ENCODE peak calls at places on chromosomes 4 and X, in seven cellular contexts. P, N, S, Y, H, E and W are unnamed samples.
A peak's percentile ranks its signal among the peaks of the same experiment; 100 is the strongest.

GRCh38 chr4:110196871-110197420 is 1.5 kb downstream of the ELOVL6 start:
- DNase-seq in Y (peak; percentile 51), N (no peak), H (peak; percentile 49), E (peak; percentile 73), P (no peak), S (peak; percentile 44), W (no peak)

GRCh38 chr4:3873446-3874415 is 107.5 kb downstream of the ADRA2C start:
- DNase-seq in H (no peak), N (no peak), Y (no peak), P (no peak), E (no peak), S (no peak), W (no peak)

GRCh38 chr4:186728631-186729271 is 5.1 kb upstream of the FAT1 start:
- DNase-seq in Y (no peak), P (no peak), N (no peak), S (no peak), H (peak; percentile 43), E (peak; percentile 27), W (no peak)

GRCh38 chr4:123613586-123614344 is 217.2 kb downstream of the SPRY1 start:
- DNase-seq in E (peak; percentile 6), N (no peak), P (no peak), Y (no peak), H (no peak), S (no peak), W (no peak)

GRCh38 chrX:120761810-120762209 is 113.9 kb downstream of the CT47B1 start:
- DNase-seq in P (no peak), E (peak; percentile 87), H (peak; percentile 37), Y (no peak), N (peak; percentile 15), S (no peak), W (no peak)

GRCh38 chr4:39096847-39097246 is 34.8 kb downstream of the KLHL5 start:
- DNase-seq in S (no peak), E (no peak), P (no peak), Y (no peak), N (no peak), H (no peak), W (no peak)

GRCh38 chrX:20712811-20713210 is 446.1 kb upstream of the RPS6KA3 start:
- DNase-seq in S (no peak), Y (no peak), N (no peak), P (no peak), E (no peak), H (no peak), W (no peak)

GRCh38 chrX:40434443-40434842 is 146.3 kb upstream of the ATP6AP2 start:
- DNase-seq in E (no peak), P (no peak), N (no peak), S (no peak), Y (no peak), H (no peak), W (no peak)

GRCh38 chrX:31058284-31058683 is 13.6 kb downstream of the FTHL17 start:
- DNase-seq in H (no peak), N (no peak), Y (no peak), E (no peak), P (no peak), S (no peak), W (no peak)

GRCh38 chr4:6560416-6561172 is 14.4 kb upstream of the MAN2B2 start:
- DNase-seq in S (no peak), P (no peak), H (peak; percentile 24), Y (no peak), N (peak; percentile 47), E (peak; percentile 70), W (no peak)

GRCh38 chr4:140099993-140100392 is 54.0 kb downstream of the MAML3 start:
- DNase-seq in N (no peak), H (no peak), P (no peak), Y (no peak), E (peak; percentile 42), S (no peak), W (no peak)

GRCh38 chrX:55026143-55026542 is 4.6 kb downstream of the ALAS2 start:
- DNase-seq in N (no peak), S (no peak), Y (no peak), E (peak; percentile 65), P (no peak), H (no peak), W (no peak)

GRCh38 chr4:39785031-39785430 is 87.1 kb downstream of the UBE2K start:
- DNase-seq in P (no peak), N (no peak), E (no peak), S (no peak), Y (no peak), H (no peak), W (no peak)

GRCh38 chr4:107069049-107069448 is 32.9 kb upstream of the DKK2 start:
- DNase-seq in N (peak; percentile 80), Y (no peak), H (peak; percentile 54), P (no peak), S (no peak), E (peak; percentile 71), W (no peak)

GRCh38 chr4:159925770-159926169 is 822.9 kb downstream of the RAPGEF2 start:
- DNase-seq in Y (no peak), N (no peak), P (no peak), H (no peak), S (no peak), E (no peak), W (no peak)

GRCh38 chr4:100294356-100294755 is 104.1 kb upstream of the DDIT4L start:
- DNase-seq in Y (no peak), H (no peak), N (no peak), E (peak; percentile 34), S (no peak), P (no peak), W (no peak)

GRCh38 chrX:133402042-133402453 is 13.2 kb downstream of the GPC4 start:
- DNase-seq in S (no peak), Y (no peak), H (peak; percentile 94), P (peak; percentile 94), E (peak; percentile 41), N (peak; percentile 43), W (no peak)

GRCh38 chr4:139558235-139559094 is 2.4 kb upstream of the SETD7 start:
- DNase-seq in S (no peak), N (no peak), Y (no peak), P (no peak), E (no peak), H (no peak), W (no peak)

GRCh38 chr4:7212101-7212674 is 19.9 kb downstream of the SORCS2 start:
- DNase-seq in N (no peak), Y (no peak), E (no peak), P (no peak), S (no peak), H (no peak), W (no peak)

GRCh38 chrX:153946910-153947769 is 2.7 kb upstream of the RENBP start:
- DNase-seq in H (peak; percentile 79), S (peak; percentile 61), N (peak; percentile 56), P (peak; percentile 56), Y (peak; percentile 83), E (peak; percentile 85), W (peak; percentile 41)

GRCh38 chr4:11894976-11895375 is 466.3 kb upstream of the HS3ST1 start:
- DNase-seq in N (no peak), P (no peak), Y (no peak), H (no peak), S (no peak), E (no peak), W (no peak)

GRCh38 chrX:1249101-1249887 is 19.3 kb upstream of the CSF2RA start:
- DNase-seq in E (peak; percentile 31), Y (no peak), N (peak; percentile 12), H (no peak), P (no peak), S (peak; percentile 51), W (no peak)

DNA sequence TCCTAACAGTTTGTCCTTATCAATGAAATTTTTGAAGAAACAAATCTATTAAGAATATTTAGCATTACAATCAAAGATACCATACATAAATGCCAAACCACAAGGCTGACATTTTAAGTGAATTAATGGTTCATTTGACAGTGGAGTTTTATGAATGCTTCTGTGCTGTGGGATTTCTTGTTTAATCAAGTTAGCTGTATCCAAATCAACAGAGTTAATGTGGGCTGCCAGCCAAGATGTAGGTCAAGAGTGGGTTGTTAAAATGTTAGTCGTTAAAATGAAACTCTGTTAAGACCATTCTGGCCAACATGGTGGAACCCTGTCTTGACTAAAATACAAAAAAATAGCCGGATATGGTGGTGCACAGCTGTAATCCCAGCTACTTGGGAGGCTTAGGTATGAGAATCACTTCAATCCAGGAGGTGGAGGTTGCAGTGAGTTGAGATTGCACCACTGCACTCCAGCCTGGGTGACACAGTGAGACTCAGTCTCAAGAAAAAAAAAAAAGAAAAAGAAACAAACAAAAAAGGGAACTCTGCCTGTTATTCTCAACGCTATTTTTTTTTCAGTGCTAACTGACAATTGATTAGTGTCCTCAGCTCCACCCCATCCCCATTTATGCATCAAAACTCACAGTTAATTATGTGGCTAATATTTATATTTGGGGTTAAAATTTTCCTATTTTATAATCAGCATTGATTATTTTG is 20.3 kb downstream of the GPAT3 start:
- DNase-seq in P (no peak), E (no peak), Y (no peak), S (no peak), N (no peak), H (no peak), W (no peak)
- H3K4me3 ChIP-seq in P (no peak overlapping the region), E (no peak overlapping the region), Y (no peak overlapping the region), S (no peak overlapping the region), N (no peak overlapping the region), H (no peak overlapping the region), W (no peak overlapping the region)

GRCh38 chr4:8473198-8473919 is 32.8 kb downstream of the TRMT44 start:
- DNase-seq in N (no peak), S (no peak), H (no peak), P (no peak), E (no peak), Y (no peak), W (no peak)
- TF ChIP-seq CTCF in N (peak; percentile 11), S (no peak), H (peak; percentile 25), P (peak; percentile 3), E (no peak), Y (no peak), W (peak; percentile 23)

DNA sequence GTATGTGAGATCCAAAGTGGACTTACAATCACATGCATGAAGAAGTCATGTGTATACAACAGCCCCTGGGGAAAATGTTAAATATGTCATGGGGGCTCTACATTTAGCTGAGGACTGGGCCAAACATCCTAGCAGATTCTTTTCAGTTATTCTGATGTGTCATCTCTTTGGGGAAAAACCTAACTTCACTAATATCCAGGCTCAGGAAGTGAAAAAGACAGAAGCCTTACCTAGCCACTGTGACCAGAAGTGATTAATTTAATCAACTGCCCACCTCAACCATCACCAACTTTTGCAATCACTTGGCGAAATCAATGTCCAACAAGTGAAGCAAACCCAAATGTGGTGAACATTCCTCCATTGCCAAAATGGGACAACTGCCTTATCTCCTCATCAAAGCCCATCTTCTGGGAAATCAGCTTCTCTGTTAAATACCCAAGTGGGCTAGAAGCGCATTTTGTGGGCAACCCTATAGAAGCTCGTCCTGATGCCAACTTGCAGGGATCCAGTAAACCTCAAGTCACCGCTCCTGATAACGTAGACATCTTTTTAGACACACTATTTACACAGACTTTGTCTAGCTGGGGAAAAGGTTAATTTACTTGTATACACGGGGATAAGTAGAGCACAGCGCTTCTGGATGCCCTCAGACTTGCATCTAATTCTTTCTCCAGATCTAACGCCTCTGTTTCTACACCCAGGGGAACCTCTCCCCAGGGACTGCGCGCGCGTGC is 1.4 kb upstream of the HHIP start:
- DNase-seq in S (no peak), H (peak; percentile 31), Y (no peak), P (no peak), N (no peak), E (peak; percentile 37), W (no peak)
- H3K4me3 ChIP-seq in S (no peak overlapping the region), H (peak overlapping the region; percentile 87), Y (no peak overlapping the region), P (peak overlapping the region; percentile 60), N (peak overlapping the region; percentile 84), E (no peak overlapping the region), W (peak overlapping the region; percentile 80)

DNA sequence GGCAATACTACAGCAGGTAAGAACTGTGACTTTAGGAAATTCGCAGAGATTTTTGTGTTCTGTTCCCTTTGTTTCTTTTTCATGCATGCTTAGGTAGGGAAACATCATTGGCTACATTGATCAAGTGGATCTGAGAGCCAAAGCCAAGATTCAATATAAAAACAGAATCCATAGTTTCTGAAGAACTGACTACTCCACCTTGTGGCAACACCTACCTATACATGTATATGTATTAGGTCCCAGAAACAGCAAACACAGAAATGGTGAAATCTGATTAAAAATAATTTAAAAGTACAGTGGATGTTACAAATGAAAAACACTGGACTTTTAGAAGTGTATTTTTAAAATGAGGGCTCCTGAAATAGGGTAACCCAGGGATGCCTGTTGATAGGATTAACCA is 322.6 kb upstream of the MAOA start:
- DNase-seq in Y (peak; percentile 23), E (no peak), H (no peak), N (no peak), P (no peak), S (no peak), W (no peak)
- TF ChIP-seq CTCF in Y (peak; percentile 28), E (no peak), H (no peak), N (no peak), P (no peak), S (no peak), W (no peak)